ENCODE peak calls at places on chromosomes 11 and 22, in four cellular contexts. R is iPS DF 6.9, X is left colon, G is ELF-1. T is an unnamed sample.

GRCh38 chr11:15688351-15688792 is 573.6 kb downstream of the INSC start:
- DNase-seq in R (no peak), X (no peak), G (no peak), T (no peak)

GRCh38 chr11:296206-296975 is 2.9 kb downstream of the IFITM5 start:
- DNase-seq in R (no peak), X (peak; percentile 21), G (no peak), T (peak; percentile 73)

GRCh38 chr22:23389271-23390071 is 190.6 kb downstream of the IGLL1 start:
- DNase-seq in R (no peak), X (no peak), G (peak; percentile 66), T (no peak)

GRCh38 chr22:20441631-20442484 is 4.2 kb upstream of the SCARF2 start:
- DNase-seq in R (no peak), X (peak; percentile 14), G (peak; percentile 63), T (no peak)

GRCh38 chr22:18970948-18971315 is 34.8 kb upstream of the PRODH start:
- DNase-seq in R (no peak), X (no peak), G (no peak), T (no peak)

GRCh38 chr11:47056261-47056915 is 119.8 kb downstream of the CSTPP1 start:
- DNase-seq in R (no peak), X (no peak), G (no peak), T (no peak)

GRCh38 chr11:3920148-3920852 is 64.8 kb downstream of the STIM1 start:
- DNase-seq in R (no peak), X (peak; percentile 33), G (no peak), T (peak; percentile 61)

GRCh38 chr11:2537896-2538855 is 93.4 kb downstream of the KCNQ1 start:
- DNase-seq in R (no peak), X (no peak), G (no peak), T (peak; percentile 18)

GRCh38 chr11:69656536-69657455 is 15.8 kb downstream of the CCND1 start:
- DNase-seq in R (no peak), X (no peak), G (no peak), T (no peak)

GRCh38 chr22:39883057-39883456 is 10.5 kb downstream of the ENTHD1 start:
- DNase-seq in R (no peak), X (no peak), G (no peak), T (no peak)

GRCh38 chr11:68354181-68354872 is 41.9 kb downstream of the LRP5 start:
- DNase-seq in R (no peak), X (peak; percentile 93), G (peak; percentile 61), T (peak; percentile 93)

GRCh38 chr11:42631223-42631843 is 680.5 kb upstream of the API5 start:
- DNase-seq in R (no peak), X (no peak), G (no peak), T (no peak)

GRCh38 chr11:32316846-32317525 is 118.4 kb downstream of the WT1 start:
- DNase-seq in R (no peak), X (no peak), G (no peak), T (no peak)

GRCh38 chr11:70141490-70142014 is 61.5 kb upstream of the FADD start:
- DNase-seq in R (no peak), X (no peak), G (peak; percentile 41), T (peak; percentile 56)

GRCh38 chr22:46011627-46012181 is 34.7 kb upstream of the WNT7B start:
- DNase-seq in R (no peak), X (peak; percentile 26), G (no peak), T (peak; percentile 30)

GRCh38 chr11:68763181-68763721 is 11.9 kb upstream of the TESMIN start:
- DNase-seq in R (no peak), X (no peak), G (peak; percentile 92), T (no peak)

GRCh38 chr11:66659785-66660184 is 17.9 kb downstream of the RBM4B start:
- DNase-seq in R (no peak), X (no peak), G (no peak), T (no peak)

GRCh38 chr22:39439170-39439569 is 17.6 kb upstream of the MGAT3 start:
- DNase-seq in R (no peak), X (no peak), G (no peak), T (no peak)

GRCh38 chr11:65546217-65546958 is 11.8 kb downstream of the LTBP3 start:
- DNase-seq in R (no peak), X (peak; percentile 95), G (peak; percentile 77), T (peak; percentile 95)

GRCh38 chr22:19090183-19090582 is 32.0 kb downstream of the DGCR2 start:
- DNase-seq in R (no peak), X (no peak), G (no peak), T (no peak)

GRCh38 chr11:26350002-26350401 is 18.1 kb downstream of the ANO3 start:
- DNase-seq in R (no peak), X (no peak), G (no peak), T (peak; percentile 12)

GRCh38 chr11:130170345-130170744 is 10.8 kb downstream of the ST14 start:
- DNase-seq in R (no peak), X (peak; percentile 66), G (peak; percentile 39), T (peak; percentile 14)

GRCh38 chr11:47376543-47377371 is 1.6 kb downstream of the SPI1 start:
- DNase-seq in R (no peak), X (no peak), G (no peak), T (peak; percentile 94)

GRCh38 chr11:45560153-45560934 is 105.1 kb downstream of the CHST1 start:
- DNase-seq in R (no peak), X (no peak), G (no peak), T (no peak)

GRCh38 chr11:59283825-59284772 is 71.4 kb upstream of the MPEG1 start:
- DNase-seq in R (peak; percentile 27), X (no peak), G (peak; percentile 48), T (no peak)

GRCh38 chr11:116224154-116224888 is 548.5 kb downstream of the BUD13 start:
- DNase-seq in R (peak; percentile 27), X (no peak), G (no peak), T (no peak)

GRCh38 chr11:67438121-67438902 is 830 bp upstream of the PTPRCAP start:
- DNase-seq in R (no peak), X (no peak), G (peak; percentile 67), T (no peak)

GRCh38 chr11:11148104-11148509 is 204.9 kb downstream of the CSNK2A3 start:
- DNase-seq in R (peak; percentile 52), X (peak; percentile 71), G (peak; percentile 98), T (peak; percentile 34)

GRCh38 chr11:134558916-134559616 is 147.0 kb upstream of the B3GAT1 start:
- DNase-seq in R (no peak), X (no peak), G (no peak), T (peak; percentile 32)

GRCh38 chr22:44026066-44026629 is 2.0 kb downstream of the PARVB start:
- DNase-seq in R (no peak), X (no peak), G (peak; percentile 26), T (no peak)

GRCh38 chr11:118522571-118523072 is 4.7 kb upstream of the TTC36 start:
- DNase-seq in R (no peak), X (no peak), G (peak; percentile 68), T (no peak)

GRCh38 chr22:42991010-42991651 is 23.8 kb downstream of the PACSIN2 start:
- DNase-seq in R (no peak), X (peak; percentile 72), G (peak; percentile 38), T (no peak)

GRCh38 chr11:65308281-65308891 is 6.3 kb upstream of the CDC42EP2 start:
- DNase-seq in R (no peak), X (peak; percentile 56), G (peak; percentile 52), T (peak; percentile 71)

GRCh38 chr22:29877620-29878019 is 5.4 kb upstream of the MTMR3 start:
- DNase-seq in R (no peak), X (no peak), G (no peak), T (no peak)

GRCh38 chr11:104650234-104650633 is 248.0 kb downstream of the CASP12 start:
- DNase-seq in R (peak; percentile 29), X (no peak), G (no peak), T (no peak)

GRCh38 chr11:95767498-95767897 is 22.1 kb downstream of the FAM76B start:
- DNase-seq in R (no peak), X (no peak), G (no peak), T (no peak)

GRCh38 chr11:34493926-34494595 is 19.5 kb downstream of the ELF5 start:
- DNase-seq in R (no peak), X (no peak), G (no peak), T (no peak)

GRCh38 chr22:19523240-19524169 is 705 bp downstream of the CLDN5 start:
- DNase-seq in R (no peak), X (no peak), G (peak; percentile 71), T (no peak)

GRCh38 chr22:39634530-39635399 is 64.2 kb downstream of the CACNA1I start:
- DNase-seq in R (no peak), X (peak; percentile 31), G (no peak), T (peak; percentile 44)

T was measured in left lung.